ENCODE peak calls at places on chromosomes 5 and 9, in ten cellular contexts. C is AG04450, Q is body of pancreas, J is PC-3, P is WERI-Rb-1, E is coronary artery, I is IMR-90, K is cardiac muscle cell, Z is psoas muscle, Y is esophagus squamous epithelium. G is an unnamed sample.

GRCh38 chr5:178313316-178313715 is 80.7 kb upstream of the PHYKPL start:
- DNase-seq in C (no peak), Q (no peak), J (no peak), P (no peak), E (no peak), I (no peak), K (no peak), Z (no peak), Y (no peak), G (no peak)

GRCh38 chr5:180161420-180162303 is 47.3 kb downstream of the RASGEF1C start:
- DNase-seq in C (no peak), Q (no peak), J (no peak), P (no peak), E (peak; percentile 64), I (no peak), K (no peak), Z (no peak), Y (no peak), G (no peak)

GRCh38 chr5:151221574-151221973 is 2.3 kb downstream of the CCDC69 start:
- DNase-seq in C (no peak), Q (no peak), J (peak; percentile 35), P (no peak), E (no peak), I (peak; percentile 55), K (no peak), Z (no peak), Y (no peak), G (no peak)

GRCh38 chr9:19085295-19085694 is 17.4 kb downstream of the HAUS6 start:
- DNase-seq in C (no peak), Q (no peak), J (peak; percentile 59), P (no peak), E (no peak), I (no peak), K (peak; percentile 7), Z (no peak), Y (no peak), G (no peak)

GRCh38 chr9:125425176-125425897 is 163.7 kb downstream of the GAPVD1 start:
- DNase-seq in C (no peak), Q (no peak), J (no peak), P (no peak), E (no peak), I (no peak), K (no peak), Z (no peak), Y (no peak), G (no peak)

GRCh38 chr5:111776903-111777302 is 19.9 kb upstream of the NREP start:
- DNase-seq in C (no peak), Q (no peak), J (no peak), P (no peak), E (no peak), I (no peak), K (no peak), Z (no peak), Y (no peak), G (no peak)

GRCh38 chr5:72468606-72469005 is 38.6 kb downstream of the ZNF366 start:
- DNase-seq in C (no peak), Q (no peak), J (no peak), P (no peak), E (no peak), I (no peak), K (peak; percentile 50), Z (no peak), Y (no peak), G (no peak)

GRCh38 chr9:84293001-84293798 is 47.4 kb downstream of the SLC28A3 start:
- DNase-seq in C (no peak), Q (no peak), J (no peak), P (no peak), E (no peak), I (no peak), K (no peak), Z (no peak), Y (no peak), G (no peak)

GRCh38 chr9:89746385-89747116 is 141.7 kb downstream of the GADD45G start:
- DNase-seq in C (no peak), Q (peak; percentile 77), J (no peak), P (peak; percentile 92), E (no peak), I (no peak), K (peak; percentile 67), Z (peak; percentile 39), Y (no peak), G (no peak)

DNA sequence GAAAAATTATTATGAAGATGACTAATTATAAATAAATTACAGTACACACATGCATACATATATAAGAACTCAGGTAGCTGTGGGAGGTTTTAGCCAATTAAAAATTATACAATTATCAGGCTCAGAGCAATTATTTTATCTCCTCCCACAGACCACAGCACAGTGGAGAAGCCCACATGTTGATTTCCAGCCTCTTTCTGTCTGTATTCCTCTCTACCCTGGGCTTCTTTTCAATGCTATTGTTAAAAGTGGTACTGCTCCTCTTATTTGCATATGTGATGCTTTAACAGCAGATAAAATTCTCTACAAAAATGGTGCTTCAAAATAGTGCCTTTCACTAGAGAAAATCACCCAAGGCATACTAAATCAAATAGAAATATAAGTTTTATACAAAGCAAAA is 218.7 kb downstream of the NFIB start:
- DNase-seq in C (no peak), Q (no peak), J (no peak), P (no peak), E (no peak), I (no peak), K (no peak), Z (no peak), Y (no peak), G (no peak)
- H3K4me3 ChIP-seq in C (no peak overlapping the region), Q (no peak overlapping the region), J (no peak overlapping the region), P (no peak overlapping the region), E (no peak overlapping the region), I (no peak overlapping the region), K (no peak overlapping the region), Z (no peak overlapping the region), Y (no peak overlapping the region), G (peak overlapping the region; percentile 50)

DNA sequence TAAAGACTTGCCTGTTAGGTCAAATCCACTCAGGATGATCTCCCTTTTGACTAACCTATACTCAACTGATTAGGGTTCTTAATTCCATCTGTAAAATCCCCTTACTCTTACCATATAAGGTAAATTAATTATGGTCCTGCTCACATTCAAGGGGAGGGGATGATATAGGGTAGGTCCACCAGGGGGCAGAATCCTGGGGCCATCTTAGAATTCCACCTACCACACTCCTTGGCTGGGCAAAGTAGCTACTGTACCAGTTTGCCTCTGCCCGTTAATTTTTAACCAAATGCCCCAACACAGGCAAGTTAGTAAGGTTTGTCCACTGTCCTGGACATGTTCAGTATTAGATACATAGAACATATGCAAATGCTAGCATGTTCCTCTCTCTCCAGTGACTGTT is 262.4 kb downstream of the SEMA5A start:
- DNase-seq in C (no peak), Q (no peak), J (no peak), P (no peak), E (no peak), I (no peak), K (no peak), Z (no peak), Y (no peak), G (no peak)
- TF ChIP-seq CTCF in C (no peak), Q (peak; percentile 23), J (peak; percentile 50), P (peak; percentile 36), E (no peak), I (no peak), K (no peak), Z (no peak), Y (no peak), G (no peak)

DNA sequence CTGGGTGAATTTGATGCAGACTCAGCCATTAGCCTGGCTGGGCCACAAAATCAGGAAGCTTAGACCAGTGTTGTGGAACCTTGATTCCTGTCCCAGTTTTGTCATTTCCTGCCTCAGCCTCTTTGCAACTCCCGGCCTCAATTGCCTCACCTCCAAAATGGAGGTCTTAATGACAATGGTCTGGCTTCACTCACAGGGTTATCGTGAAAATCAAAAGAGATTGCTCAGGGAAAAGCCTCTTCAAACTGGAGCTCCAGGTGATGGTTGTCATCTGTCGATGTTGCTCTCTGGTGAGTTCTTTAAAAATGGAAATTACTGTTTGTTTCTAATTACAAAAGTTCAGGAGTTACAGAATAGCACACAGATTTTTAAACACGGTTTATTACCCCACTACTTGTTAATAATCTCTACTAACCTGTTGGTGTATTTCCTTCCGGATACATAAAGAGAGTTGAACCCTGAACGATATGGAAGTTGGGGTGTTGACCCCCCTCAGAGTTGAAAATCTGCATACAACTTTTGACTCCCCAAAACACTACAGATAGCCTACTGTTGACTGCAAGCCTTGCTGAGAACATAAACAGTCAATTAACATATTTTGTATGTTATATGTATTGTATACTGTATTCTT is 109.9 kb upstream of the CPEB4 start:
- DNase-seq in C (no peak), Q (no peak), J (no peak), P (no peak), E (no peak), I (no peak), K (no peak), Z (no peak), Y (no peak), G (no peak)
- H3K4me3 ChIP-seq in C (no peak overlapping the region), Q (no peak overlapping the region), J (no peak overlapping the region), P (no peak overlapping the region), E (no peak overlapping the region), I (no peak overlapping the region), K (no peak overlapping the region), Z (no peak overlapping the region), Y (no peak overlapping the region), G (no peak overlapping the region)

DNA sequence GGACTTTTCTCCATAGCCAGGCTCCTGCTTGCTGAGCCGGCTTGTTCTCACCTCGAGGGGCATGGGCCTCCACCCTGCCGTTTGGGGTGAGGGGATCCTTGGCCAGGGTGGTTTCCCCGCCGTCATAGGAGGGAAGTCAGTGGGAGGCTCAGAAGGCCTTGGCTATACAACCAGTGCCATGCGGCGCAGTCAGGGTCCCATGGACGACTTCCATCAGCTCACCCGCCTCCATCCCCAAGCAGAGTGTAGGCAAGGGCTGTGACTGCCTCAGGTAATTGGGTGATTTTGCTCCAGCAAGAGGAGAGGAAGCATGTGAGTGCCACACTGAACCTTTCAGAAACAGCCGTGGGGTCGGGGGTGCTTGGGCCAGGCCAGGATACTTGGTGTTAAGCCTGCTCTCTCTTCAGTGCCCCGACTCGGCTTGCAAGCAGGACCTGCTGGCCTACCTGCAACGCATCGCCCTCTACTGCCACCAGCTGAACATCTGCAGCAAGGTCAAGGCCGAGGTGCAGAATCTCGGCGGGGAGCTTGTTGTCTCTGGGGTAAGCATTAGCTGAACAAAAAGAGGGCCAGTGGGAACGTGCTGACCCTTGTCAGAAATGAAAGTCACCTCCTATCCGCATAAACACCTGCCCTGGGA is 57.2 kb upstream of the LRRTM2 start:
- DNase-seq in C (no peak), Q (no peak), J (no peak), P (peak; percentile 63), E (no peak), I (no peak), K (no peak), Z (no peak), Y (no peak), G (no peak)
- TF ChIP-seq CTCF in C (no peak), Q (no peak), J (no peak), P (peak; percentile 77), E (no peak), I (no peak), K (no peak), Z (no peak), Y (no peak), G (no peak)